ENCODE peak calls at places on chromosomes 12 and 14, in five cellular contexts. One of them, this sample, is unnamed.

GRCh38 chr14:71103662-71104484 is 196.6 kb downstream of the PCNX1 start:
- DNase-seq in neural progenitor cell: peak
- DNase-seq in dorsolateral prefrontal cortex: no peak
- DNase-seq in left lung: no peak
- DNase-seq in astrocyte: peak
- DNase-seq in this sample: peak

GRCh38 chr12:67469666-67470065 is 178.9 kb upstream of the DYRK2 start:
- DNase-seq in left lung: no peak
- DNase-seq in neural progenitor cell: peak
- DNase-seq in dorsolateral prefrontal cortex: no peak
- DNase-seq in astrocyte: no peak
- DNase-seq in this sample: no peak

GRCh38 chr12:15928345-15928744 is 17.2 kb downstream of the DERA start:
- DNase-seq in neural progenitor cell: no peak
- DNase-seq in left lung: no peak
- DNase-seq in dorsolateral prefrontal cortex: no peak
- DNase-seq in astrocyte: peak
- DNase-seq in this sample: peak

GRCh38 chr12:114579389-114579788 is 104.6 kb downstream of the TBX3 start:
- DNase-seq in neural progenitor cell: no peak
- DNase-seq in dorsolateral prefrontal cortex: no peak
- DNase-seq in astrocyte: no peak
- DNase-seq in left lung: no peak
- DNase-seq in this sample: no peak

GRCh38 chr14:24255931-24256696 is 6.9 kb downstream of the TGM1 start:
- DNase-seq in neural progenitor cell: no peak
- DNase-seq in astrocyte: no peak
- DNase-seq in left lung: peak
- DNase-seq in dorsolateral prefrontal cortex: no peak
- DNase-seq in this sample: no peak

GRCh38 chr14:82359201-82359600 is 825.5 kb upstream of the SEL1L start:
- DNase-seq in left lung: no peak
- DNase-seq in dorsolateral prefrontal cortex: no peak
- DNase-seq in astrocyte: no peak
- DNase-seq in neural progenitor cell: no peak
- DNase-seq in this sample: no peak

GRCh38 chr14:71463807-71464206 is 468.4 kb upstream of the RGS6 start:
- DNase-seq in dorsolateral prefrontal cortex: no peak
- DNase-seq in left lung: no peak
- DNase-seq in neural progenitor cell: no peak
- DNase-seq in astrocyte: no peak
- DNase-seq in this sample: no peak

GRCh38 chr12:26126340-26127284 is 1.8 kb upstream of the BHLHE41 start:
- DNase-seq in astrocyte: peak
- DNase-seq in dorsolateral prefrontal cortex: peak
- DNase-seq in neural progenitor cell: peak
- DNase-seq in left lung: peak
- DNase-seq in this sample: peak

GRCh38 chr12:54370218-54370730 is 6.0 kb upstream of the GPR84 start:
- DNase-seq in left lung: peak
- DNase-seq in neural progenitor cell: peak
- DNase-seq in dorsolateral prefrontal cortex: peak
- DNase-seq in astrocyte: peak
- DNase-seq in this sample: peak

GRCh38 chr14:65131176-65131765 is 29.0 kb upstream of the MAX start:
- DNase-seq in left lung: no peak
- DNase-seq in astrocyte: peak
- DNase-seq in neural progenitor cell: no peak
- DNase-seq in dorsolateral prefrontal cortex: no peak
- DNase-seq in this sample: no peak

GRCh38 chr14:49895480-49895879 is 2.6 kb downstream of the ARF6 start:
- DNase-seq in astrocyte: no peak
- DNase-seq in left lung: no peak
- DNase-seq in neural progenitor cell: no peak
- DNase-seq in dorsolateral prefrontal cortex: no peak
- DNase-seq in this sample: no peak

GRCh38 chr14:23071244-23071974 is 14.1 kb upstream of the CDH24 start:
- DNase-seq in astrocyte: peak
- DNase-seq in left lung: peak
- DNase-seq in neural progenitor cell: peak
- DNase-seq in dorsolateral prefrontal cortex: peak
- DNase-seq in this sample: peak

GRCh38 chr14:73741386-73741875 is 27.2 kb upstream of the PNMA1 start:
- DNase-seq in astrocyte: peak
- DNase-seq in dorsolateral prefrontal cortex: peak
- DNase-seq in left lung: peak
- DNase-seq in neural progenitor cell: peak
- DNase-seq in this sample: peak

GRCh38 chr12:80268924-80269749 is 169.8 kb downstream of the OTOGL start:
- DNase-seq in neural progenitor cell: no peak
- DNase-seq in dorsolateral prefrontal cortex: no peak
- DNase-seq in left lung: no peak
- DNase-seq in astrocyte: peak
- DNase-seq in this sample: peak

GRCh38 chr12:46153267-46153872 is 115.5 kb downstream of the SLC38A1 start:
- DNase-seq in left lung: no peak
- DNase-seq in dorsolateral prefrontal cortex: no peak
- DNase-seq in neural progenitor cell: peak
- DNase-seq in astrocyte: peak
- DNase-seq in this sample: peak

GRCh38 chr12:102653406-102653805 is 173.0 kb upstream of the IGF1 start:
- DNase-seq in left lung: no peak
- DNase-seq in dorsolateral prefrontal cortex: no peak
- DNase-seq in astrocyte: no peak
- DNase-seq in neural progenitor cell: no peak
- DNase-seq in this sample: no peak

DNA sequence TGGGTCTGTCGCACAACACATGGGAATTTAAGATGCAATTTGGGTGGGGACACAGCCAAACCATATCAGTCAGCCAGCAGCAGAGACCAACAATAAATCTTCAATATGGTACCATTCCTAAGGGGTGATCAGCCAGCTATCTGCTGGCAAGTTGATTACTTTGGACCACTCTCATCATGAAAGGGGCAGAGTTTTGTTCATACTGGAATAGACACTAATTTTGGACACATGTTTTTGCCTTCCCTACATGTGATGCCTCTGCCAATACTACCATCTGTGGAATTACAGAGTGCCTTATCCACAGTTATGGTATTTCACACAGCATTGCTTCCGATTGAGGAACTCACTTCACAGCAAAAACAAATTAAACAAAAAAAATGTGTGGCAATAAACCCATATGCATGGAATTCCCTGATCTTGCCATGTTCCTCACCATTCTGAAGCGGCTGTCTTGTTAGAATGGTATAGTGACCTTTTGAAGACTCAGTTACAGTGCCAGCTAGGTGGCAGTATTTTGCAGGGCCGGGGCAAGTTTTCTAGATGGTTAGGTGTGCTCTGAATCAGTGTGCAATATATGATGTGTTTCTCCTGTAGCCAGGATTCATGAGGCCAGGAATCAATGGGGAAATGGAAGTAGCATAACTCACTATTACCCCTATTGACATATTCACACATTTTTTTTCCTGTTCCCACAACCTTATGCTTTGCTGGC is 179.0 kb upstream of the IGF1 start:
- DNase-seq in neural progenitor cell: no peak
- DNase-seq in astrocyte: no peak
- DNase-seq in left lung: no peak
- DNase-seq in dorsolateral prefrontal cortex: no peak
- DNase-seq in this sample: no peak
- TF ChIP-seq CTCF in neural progenitor cell: peak
- TF ChIP-seq CTCF in astrocyte: no peak
- TF ChIP-seq CTCF in left lung: no peak
- TF ChIP-seq CTCF in dorsolateral prefrontal cortex: no peak
- TF ChIP-seq CTCF in this sample: no peak

DNA sequence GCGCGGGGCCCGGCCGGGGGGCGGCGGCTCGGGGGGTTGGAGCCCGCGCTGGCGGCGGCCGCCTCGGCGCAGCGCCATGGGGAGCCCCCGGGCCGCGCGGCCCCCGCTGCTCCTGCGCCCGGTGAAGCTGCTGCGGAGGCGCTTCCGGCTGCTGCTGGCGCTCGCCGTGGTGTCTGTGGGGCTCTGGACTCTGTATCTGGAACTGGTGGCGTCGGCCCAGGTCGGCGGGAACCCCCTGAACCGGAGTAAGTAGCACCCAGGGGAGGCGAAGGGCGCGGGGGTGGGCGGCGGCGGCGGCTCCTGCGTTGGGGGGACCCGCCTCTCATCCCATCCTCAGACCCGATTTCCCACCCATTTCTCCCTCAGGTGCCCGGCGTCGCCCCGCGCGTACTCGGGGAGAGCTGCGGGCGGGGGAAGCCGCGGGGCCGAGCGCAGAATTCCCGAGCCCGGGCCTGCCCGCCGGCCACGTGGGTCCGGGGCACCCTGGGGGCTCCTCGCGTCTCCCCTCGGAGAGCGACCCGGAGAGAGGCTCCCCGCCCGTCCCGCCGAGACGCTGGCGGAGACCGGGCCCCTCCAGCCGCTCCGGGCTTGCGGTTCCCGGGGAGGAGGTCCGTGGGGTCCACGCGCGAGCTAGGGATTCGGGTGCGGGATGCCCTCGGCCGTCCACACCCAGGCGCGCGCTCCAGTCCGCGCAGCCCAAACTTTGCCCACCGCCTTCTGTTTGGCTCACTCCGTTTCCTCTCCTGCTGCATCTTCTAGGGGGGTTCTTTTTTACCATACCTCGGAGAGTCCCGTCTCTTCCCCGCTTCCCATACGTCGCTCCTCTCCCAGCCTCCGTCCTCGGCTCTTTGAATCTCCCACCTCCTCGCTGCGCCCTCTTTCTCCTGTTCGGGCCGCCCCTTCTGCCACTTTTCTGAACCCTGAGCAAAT is 827 bp downstream of the B4GALNT3 start:
- DNase-seq in dorsolateral prefrontal cortex: no peak
- DNase-seq in astrocyte: no peak
- DNase-seq in left lung: no peak
- DNase-seq in neural progenitor cell: peak
- DNase-seq in this sample: no peak
- H3K4me3 ChIP-seq in dorsolateral prefrontal cortex: peak
- H3K4me3 ChIP-seq in astrocyte: peak
- H3K4me3 ChIP-seq in left lung: peak
- H3K4me3 ChIP-seq in neural progenitor cell: peak
- H3K4me3 ChIP-seq in this sample: peak

DNA sequence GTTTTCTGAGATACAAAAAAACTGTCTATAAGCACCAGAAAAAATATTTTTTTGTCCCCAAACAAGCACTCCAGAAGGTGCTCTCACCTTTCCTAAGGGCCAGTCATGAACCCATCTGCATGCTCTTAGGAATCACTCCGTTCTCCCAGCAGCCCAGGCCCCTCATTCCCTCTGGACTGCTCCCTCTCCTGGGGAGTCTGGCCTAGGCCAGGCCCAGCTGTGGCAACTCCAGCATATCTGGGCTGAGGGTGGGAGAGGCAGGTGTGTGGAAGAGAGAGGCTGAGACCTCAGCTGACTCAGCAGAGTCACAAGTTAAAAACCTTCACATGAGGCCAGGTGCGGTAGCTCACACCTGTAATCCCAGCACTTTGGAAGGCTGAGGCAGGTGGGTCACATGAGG is 54.6 kb downstream of the TRAFD1 start:
- DNase-seq in dorsolateral prefrontal cortex: no peak
- DNase-seq in neural progenitor cell: no peak
- DNase-seq in left lung: peak
- DNase-seq in astrocyte: no peak
- DNase-seq in this sample: no peak
- TF ChIP-seq CTCF in dorsolateral prefrontal cortex: no peak
- TF ChIP-seq CTCF in neural progenitor cell: no peak
- TF ChIP-seq CTCF in left lung: no peak
- TF ChIP-seq CTCF in astrocyte: no peak
- TF ChIP-seq CTCF in this sample: no peak

DNA sequence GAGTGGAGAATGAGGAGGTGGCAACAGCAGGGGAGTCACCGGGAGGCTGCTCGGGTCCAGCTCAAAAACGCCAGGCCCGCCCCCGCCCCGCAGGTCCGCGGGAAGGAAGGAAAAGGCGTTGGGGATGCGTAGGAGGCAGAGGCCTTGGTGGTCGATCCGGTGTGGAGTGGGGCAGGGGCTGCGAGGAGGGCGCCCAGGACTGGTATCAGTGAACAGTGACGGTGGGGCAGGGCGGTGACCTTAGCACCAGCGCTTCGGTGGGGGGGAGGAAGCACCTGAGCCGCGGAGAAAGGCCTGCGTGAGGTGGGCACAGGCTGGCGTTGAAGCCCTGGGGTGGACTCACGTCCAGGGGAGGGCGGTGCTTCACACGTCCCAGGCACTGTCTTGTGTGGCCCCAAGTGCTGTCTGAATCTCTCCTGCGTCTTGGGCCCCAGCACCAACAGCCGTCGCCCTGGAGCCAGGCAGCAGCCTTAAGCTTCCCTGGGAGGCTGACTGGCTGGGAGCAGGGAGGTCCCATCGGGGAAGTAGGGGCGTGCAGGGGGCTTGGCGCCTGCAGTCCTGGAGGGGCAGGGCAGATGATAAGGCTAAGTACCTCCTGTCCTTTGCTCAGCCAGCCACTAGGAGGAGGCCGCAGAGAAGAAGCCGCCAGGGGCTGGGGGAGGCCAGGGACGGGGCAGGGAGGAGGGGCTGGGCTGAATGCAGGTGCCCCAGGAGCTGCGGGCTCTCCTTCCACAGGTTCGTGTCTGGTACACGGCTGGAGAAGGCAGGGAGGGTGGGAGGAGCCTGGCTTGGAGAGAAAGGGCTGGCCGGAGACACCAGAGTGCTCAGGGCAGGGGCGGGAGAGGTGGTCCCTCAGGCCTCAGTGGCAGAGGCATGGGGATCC is 26.5 kb downstream of the ZBTB42 start:
- DNase-seq in neural progenitor cell: peak
- DNase-seq in astrocyte: peak
- DNase-seq in dorsolateral prefrontal cortex: no peak
- DNase-seq in left lung: no peak
- DNase-seq in this sample: peak
- H3K4me3 ChIP-seq in neural progenitor cell: peak
- H3K4me3 ChIP-seq in astrocyte: peak
- H3K4me3 ChIP-seq in dorsolateral prefrontal cortex: peak
- H3K4me3 ChIP-seq in left lung: peak
- H3K4me3 ChIP-seq in this sample: peak

GRCh38 chr12:124466200-124467128 is 100.9 kb downstream of the NCOR2 start:
- DNase-seq in dorsolateral prefrontal cortex: no peak
- DNase-seq in astrocyte: peak
- DNase-seq in neural progenitor cell: no peak
- DNase-seq in left lung: peak
- DNase-seq in this sample: peak
- TF ChIP-seq CTCF in dorsolateral prefrontal cortex: no peak
- TF ChIP-seq CTCF in astrocyte: no peak
- TF ChIP-seq CTCF in neural progenitor cell: no peak
- TF ChIP-seq CTCF in left lung: no peak
- TF ChIP-seq CTCF in this sample: peak